ENCODE peak calls at places on chromosomes 5 and 9, in seven cellular contexts. One of them, this sample, is unnamed.

GRCh38 chr9:71857159-71857558 is 53.8 kb downstream of the ABHD17B start:
- DNase-seq in nephron progenitor cell: no peak
- DNase-seq in brain microvascular endothelial cell: no peak
- DNase-seq in lower leg skin: no peak
- DNase-seq in stomach: no peak
- DNase-seq in choroid plexus epithelial cell: no peak
- DNase-seq in fibroblast of mammary gland: no peak
- DNase-seq in this sample: no peak

GRCh38 chr5:174167080-174167910 is 121.8 kb downstream of the NSG2 start:
- DNase-seq in nephron progenitor cell: no peak
- DNase-seq in brain microvascular endothelial cell: no peak
- DNase-seq in lower leg skin: peak; percentile 74
- DNase-seq in stomach: no peak
- DNase-seq in choroid plexus epithelial cell: no peak
- DNase-seq in fibroblast of mammary gland: no peak
- DNase-seq in this sample: no peak

GRCh38 chr9:17018001-17018491 is 116.8 kb upstream of the CNTLN start:
- DNase-seq in nephron progenitor cell: no peak
- DNase-seq in brain microvascular endothelial cell: peak; percentile 7
- DNase-seq in lower leg skin: no peak
- DNase-seq in stomach: no peak
- DNase-seq in choroid plexus epithelial cell: peak; percentile 14
- DNase-seq in fibroblast of mammary gland: peak; percentile 99
- DNase-seq in this sample: no peak

GRCh38 chr5:32232441-32233219 is 58.5 kb upstream of the GOLPH3 start:
- DNase-seq in nephron progenitor cell: peak; percentile 69
- DNase-seq in brain microvascular endothelial cell: peak; percentile 58
- DNase-seq in lower leg skin: peak; percentile 94
- DNase-seq in stomach: peak; percentile 87
- DNase-seq in choroid plexus epithelial cell: peak; percentile 83
- DNase-seq in fibroblast of mammary gland: peak; percentile 70
- DNase-seq in this sample: peak; percentile 66

GRCh38 chr5:28305891-28306290 is 1267.5 kb upstream of the CDH9 start:
- DNase-seq in nephron progenitor cell: no peak
- DNase-seq in brain microvascular endothelial cell: no peak
- DNase-seq in lower leg skin: no peak
- DNase-seq in stomach: no peak
- DNase-seq in choroid plexus epithelial cell: peak; percentile 57
- DNase-seq in fibroblast of mammary gland: no peak
- DNase-seq in this sample: no peak

GRCh38 chr5:23257656-23258055 is 249.8 kb upstream of the PRDM9 start:
- DNase-seq in nephron progenitor cell: no peak
- DNase-seq in brain microvascular endothelial cell: no peak
- DNase-seq in lower leg skin: no peak
- DNase-seq in stomach: no peak
- DNase-seq in choroid plexus epithelial cell: no peak
- DNase-seq in fibroblast of mammary gland: peak; percentile 45
- DNase-seq in this sample: no peak

GRCh38 chr9:23524607-23525155 is 301.4 kb downstream of the ELAVL2 start:
- DNase-seq in nephron progenitor cell: no peak
- DNase-seq in brain microvascular endothelial cell: no peak
- DNase-seq in lower leg skin: no peak
- DNase-seq in stomach: no peak
- DNase-seq in choroid plexus epithelial cell: no peak
- DNase-seq in fibroblast of mammary gland: no peak
- DNase-seq in this sample: no peak

GRCh38 chr5:125232779-125233230 is 486.4 kb upstream of the ZNF608 start:
- DNase-seq in nephron progenitor cell: no peak
- DNase-seq in brain microvascular endothelial cell: no peak
- DNase-seq in lower leg skin: no peak
- DNase-seq in stomach: no peak
- DNase-seq in choroid plexus epithelial cell: peak; percentile 18
- DNase-seq in fibroblast of mammary gland: peak; percentile 98
- DNase-seq in this sample: no peak

GRCh38 chr5:146428658-146429057 is 18.5 kb upstream of the TCERG1 start:
- DNase-seq in nephron progenitor cell: peak; percentile 28
- DNase-seq in brain microvascular endothelial cell: no peak
- DNase-seq in lower leg skin: no peak
- DNase-seq in stomach: no peak
- DNase-seq in choroid plexus epithelial cell: no peak
- DNase-seq in fibroblast of mammary gland: no peak
- DNase-seq in this sample: no peak

GRCh38 chr9:136799079-136799853 is 3.1 kb downstream of the CCDC183 start:
- DNase-seq in nephron progenitor cell: no peak
- DNase-seq in brain microvascular endothelial cell: no peak
- DNase-seq in lower leg skin: no peak
- DNase-seq in stomach: peak; percentile 89
- DNase-seq in choroid plexus epithelial cell: no peak
- DNase-seq in fibroblast of mammary gland: no peak
- DNase-seq in this sample: no peak

GRCh38 chr5:122515709-122516431 is 203.8 kb downstream of the SNCAIP start:
- DNase-seq in nephron progenitor cell: peak; percentile 45
- DNase-seq in brain microvascular endothelial cell: peak; percentile 69
- DNase-seq in lower leg skin: no peak
- DNase-seq in stomach: peak; percentile 32
- DNase-seq in choroid plexus epithelial cell: peak; percentile 92
- DNase-seq in fibroblast of mammary gland: peak; percentile 81
- DNase-seq in this sample: peak; percentile 36

GRCh38 chr9:85872444-85872843 is 68.5 kb upstream of the NAA35 start:
- DNase-seq in nephron progenitor cell: no peak
- DNase-seq in brain microvascular endothelial cell: no peak
- DNase-seq in lower leg skin: no peak
- DNase-seq in stomach: no peak
- DNase-seq in choroid plexus epithelial cell: no peak
- DNase-seq in fibroblast of mammary gland: no peak
- DNase-seq in this sample: no peak

GRCh38 chr9:128254855-128255759 is 20.7 kb downstream of the GOLGA2 start:
- DNase-seq in nephron progenitor cell: peak; percentile 89
- DNase-seq in brain microvascular endothelial cell: peak; percentile 24
- DNase-seq in lower leg skin: peak; percentile 92
- DNase-seq in stomach: peak; percentile 71
- DNase-seq in choroid plexus epithelial cell: peak; percentile 59
- DNase-seq in fibroblast of mammary gland: peak; percentile 42
- DNase-seq in this sample: peak; percentile 82

DNA sequence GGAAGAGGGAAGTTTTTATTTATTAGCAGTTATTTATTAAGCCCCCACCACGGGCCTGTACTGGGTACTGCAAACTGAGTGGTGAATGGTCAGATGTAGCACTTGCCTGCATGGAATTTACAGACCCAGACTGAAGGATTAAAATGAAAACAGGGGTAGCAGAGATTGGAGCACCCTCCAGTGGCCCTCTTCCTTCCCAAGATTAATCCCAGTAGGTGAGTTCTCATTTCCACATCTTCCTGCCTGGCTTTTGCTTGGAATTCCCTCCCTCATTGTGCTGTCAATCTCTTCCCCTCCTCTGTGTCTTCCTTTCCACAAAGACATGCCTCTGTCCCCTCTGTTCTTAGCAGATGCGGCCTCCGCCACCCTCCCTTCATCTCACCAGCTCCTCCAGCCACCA is 39.2 kb downstream of the MVB12B start:
- DNase-seq in nephron progenitor cell: no peak
- DNase-seq in brain microvascular endothelial cell: no peak
- DNase-seq in lower leg skin: peak; percentile 70
- DNase-seq in stomach: no peak
- DNase-seq in choroid plexus epithelial cell: no peak
- DNase-seq in fibroblast of mammary gland: no peak
- DNase-seq in this sample: no peak
- TF ChIP-seq CTCF in nephron progenitor cell: no peak
- TF ChIP-seq CTCF in brain microvascular endothelial cell: peak; percentile 17
- TF ChIP-seq CTCF in lower leg skin: no peak
- TF ChIP-seq CTCF in stomach: no peak
- TF ChIP-seq CTCF in choroid plexus epithelial cell: no peak
- TF ChIP-seq CTCF in fibroblast of mammary gland: no peak
- TF ChIP-seq CTCF in this sample: no peak

GRCh38 chr5:38257236-38258036 is 923 bp upstream of the EGFLAM start:
- DNase-seq in nephron progenitor cell: peak; percentile 61
- DNase-seq in brain microvascular endothelial cell: no peak
- DNase-seq in lower leg skin: no peak
- DNase-seq in stomach: no peak
- DNase-seq in choroid plexus epithelial cell: no peak
- DNase-seq in fibroblast of mammary gland: no peak
- DNase-seq in this sample: peak; percentile 6

GRCh38 chr5:38253759-38254158 is 4.6 kb upstream of the EGFLAM start:
- DNase-seq in nephron progenitor cell: no peak
- DNase-seq in brain microvascular endothelial cell: no peak
- DNase-seq in lower leg skin: no peak
- DNase-seq in stomach: no peak
- DNase-seq in choroid plexus epithelial cell: no peak
- DNase-seq in fibroblast of mammary gland: no peak
- DNase-seq in this sample: no peak

GRCh38 chr5:38258037-38258318 is 381 bp upstream of the EGFLAM start:
- DNase-seq in nephron progenitor cell: no peak
- DNase-seq in brain microvascular endothelial cell: no peak
- DNase-seq in lower leg skin: no peak
- DNase-seq in stomach: no peak
- DNase-seq in choroid plexus epithelial cell: no peak
- DNase-seq in fibroblast of mammary gland: no peak
- DNase-seq in this sample: no peak

GRCh38 chr5:38259062-38259857 is 901 bp downstream of the EGFLAM start:
- DNase-seq in nephron progenitor cell: no peak
- DNase-seq in brain microvascular endothelial cell: no peak
- DNase-seq in lower leg skin: no peak
- DNase-seq in stomach: no peak
- DNase-seq in choroid plexus epithelial cell: no peak
- DNase-seq in fibroblast of mammary gland: no peak
- DNase-seq in this sample: no peak

GRCh38 chr5:38258319-38259061 is at the start of gene EGFLAM:
- DNase-seq in nephron progenitor cell: peak; percentile 87
- DNase-seq in brain microvascular endothelial cell: no peak
- DNase-seq in lower leg skin: no peak
- DNase-seq in stomach: no peak
- DNase-seq in choroid plexus epithelial cell: no peak
- DNase-seq in fibroblast of mammary gland: no peak
- DNase-seq in this sample: peak; percentile 40
- TF ChIP-seq CTCF in nephron progenitor cell: peak; percentile 39
- TF ChIP-seq CTCF in brain microvascular endothelial cell: peak; percentile 51
- TF ChIP-seq CTCF in lower leg skin: no peak
- TF ChIP-seq CTCF in stomach: no peak
- TF ChIP-seq CTCF in choroid plexus epithelial cell: no peak
- TF ChIP-seq CTCF in fibroblast of mammary gland: no peak
- TF ChIP-seq CTCF in this sample: peak; percentile 47

GRCh38 chr9:21993007-21993406 is 1.2 kb downstream of the CDKN2A start:
- DNase-seq in nephron progenitor cell: no peak
- DNase-seq in brain microvascular endothelial cell: no peak
- DNase-seq in lower leg skin: no peak
- DNase-seq in stomach: no peak
- DNase-seq in choroid plexus epithelial cell: no peak
- DNase-seq in fibroblast of mammary gland: no peak
- DNase-seq in this sample: no peak

GRCh38 chr9:21993893-21994525 is at the start of gene CDKN2A:
- DNase-seq in nephron progenitor cell: peak; percentile 59
- DNase-seq in brain microvascular endothelial cell: no peak
- DNase-seq in lower leg skin: no peak
- DNase-seq in stomach: peak; percentile 46
- DNase-seq in choroid plexus epithelial cell: peak; percentile 60
- DNase-seq in fibroblast of mammary gland: no peak
- DNase-seq in this sample: no peak

GRCh38 chr9:21994996-21995651 is 533 bp downstream of the CDKN2B-AS1 start:
- DNase-seq in nephron progenitor cell: peak; percentile 70
- DNase-seq in brain microvascular endothelial cell: peak; percentile 64
- DNase-seq in lower leg skin: peak; percentile 93
- DNase-seq in stomach: peak; percentile 69
- DNase-seq in choroid plexus epithelial cell: peak; percentile 76
- DNase-seq in fibroblast of mammary gland: peak; percentile 68
- DNase-seq in this sample: peak; percentile 44

GRCh38 chr9:21995652-21996275 is 1.2 kb downstream of the CDKN2B-AS1 start:
- DNase-seq in nephron progenitor cell: peak; percentile 58
- DNase-seq in brain microvascular endothelial cell: no peak
- DNase-seq in lower leg skin: peak; percentile 88
- DNase-seq in stomach: peak; percentile 46
- DNase-seq in choroid plexus epithelial cell: peak; percentile 74
- DNase-seq in fibroblast of mammary gland: peak; percentile 52
- DNase-seq in this sample: no peak

DNA sequence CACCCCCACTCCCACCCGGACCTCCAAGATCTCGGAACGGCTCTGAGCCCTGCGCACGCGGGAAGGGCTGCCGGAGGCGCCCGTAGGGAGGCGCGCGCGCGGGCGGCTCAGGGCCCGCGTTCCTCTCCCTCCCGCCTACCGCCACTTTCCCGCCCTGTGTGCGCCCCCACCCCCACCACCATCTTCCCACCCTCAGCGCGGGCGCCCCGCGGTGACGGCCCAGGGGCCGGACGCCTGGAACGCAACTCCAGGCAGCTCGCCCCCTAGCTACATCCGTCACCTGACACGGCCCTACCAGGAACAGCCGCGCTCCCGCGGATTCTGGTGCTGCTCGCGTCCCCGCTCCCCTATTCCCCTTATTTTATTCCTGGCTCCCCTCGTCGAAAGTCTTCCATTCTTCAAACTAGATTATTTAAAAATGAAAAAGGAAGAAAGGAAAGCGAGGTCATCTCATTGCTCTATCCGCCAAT is at the start of gene CDKN2B-AS1:
- DNase-seq in nephron progenitor cell: peak; percentile 53
- DNase-seq in brain microvascular endothelial cell: peak; percentile 60
- DNase-seq in lower leg skin: no peak
- DNase-seq in stomach: peak; percentile 52
- DNase-seq in choroid plexus epithelial cell: peak; percentile 83
- DNase-seq in fibroblast of mammary gland: peak; percentile 72
- DNase-seq in this sample: no peak
- TF ChIP-seq CTCF in nephron progenitor cell: no peak
- TF ChIP-seq CTCF in brain microvascular endothelial cell: no peak
- TF ChIP-seq CTCF in lower leg skin: no peak
- TF ChIP-seq CTCF in stomach: no peak
- TF ChIP-seq CTCF in choroid plexus epithelial cell: no peak
- TF ChIP-seq CTCF in fibroblast of mammary gland: no peak
- TF ChIP-seq CTCF in this sample: peak; percentile 11

DNA sequence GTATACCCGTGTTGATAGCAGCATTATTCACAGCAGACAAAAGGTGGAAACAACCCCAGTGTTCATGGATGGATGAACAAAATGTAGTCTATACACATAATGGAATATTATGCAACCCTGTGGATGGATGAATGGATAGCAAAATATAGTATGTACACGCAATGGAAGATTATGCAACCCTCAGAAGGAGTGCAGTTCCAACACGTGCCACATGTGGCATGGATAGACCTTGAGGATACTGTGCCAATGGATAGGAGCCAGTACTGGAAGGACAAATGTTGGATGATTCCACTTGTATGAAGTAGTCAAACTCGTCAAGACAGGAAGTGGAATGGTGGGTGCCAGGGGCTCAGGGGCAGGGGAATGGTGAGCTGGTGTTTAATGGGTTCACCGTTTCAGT is 44.9 kb downstream of the PLEKHG4B start:
- DNase-seq in nephron progenitor cell: no peak
- DNase-seq in brain microvascular endothelial cell: no peak
- DNase-seq in lower leg skin: no peak
- DNase-seq in stomach: no peak
- DNase-seq in choroid plexus epithelial cell: no peak
- DNase-seq in fibroblast of mammary gland: no peak
- DNase-seq in this sample: no peak
- TF ChIP-seq CTCF in nephron progenitor cell: no peak
- TF ChIP-seq CTCF in brain microvascular endothelial cell: peak; percentile 44
- TF ChIP-seq CTCF in lower leg skin: no peak
- TF ChIP-seq CTCF in stomach: no peak
- TF ChIP-seq CTCF in choroid plexus epithelial cell: no peak
- TF ChIP-seq CTCF in fibroblast of mammary gland: peak; percentile 7
- TF ChIP-seq CTCF in this sample: no peak